ENCODE peak calls at places on chromosomes 12 and 14, in ten cellular contexts. Z, F, H, X, N, L, I, Q, J and D are unnamed samples.
A peak's percentile ranks its signal among the peaks of the same experiment; 100 is the strongest.

GRCh38 chr14:61564623-61565091 is 130.7 kb upstream of the HIF1A start:
- DNase-seq in X (peak; percentile 95), Z (peak; percentile 97), Q (peak; percentile 92), J (no peak), N (no peak), H (no peak), F (peak; percentile 79), I (no peak), L (no peak), D (no peak)

GRCh38 chr14:83520837-83521236 is 1987.2 kb upstream of the SEL1L start:
- DNase-seq in F (no peak), H (no peak), Z (peak; percentile 83), Q (peak; percentile 1), X (peak; percentile 85), L (no peak), J (no peak), I (no peak), N (no peak), D (no peak)

GRCh38 chr14:70052990-70053389 is 135.8 kb downstream of the SLC8A3 start:
- DNase-seq in F (no peak), Z (peak; percentile 38), Q (peak; percentile 52), I (peak; percentile 63), L (no peak), N (no peak), J (no peak), X (peak; percentile 15), H (no peak), D (no peak)

GRCh38 chr12:127823801-127824200 is 443.2 kb upstream of the TMEM132C start:
- DNase-seq in L (no peak), H (no peak), Q (no peak), N (no peak), Z (no peak), J (no peak), X (no peak), F (no peak), I (no peak), D (no peak)

GRCh38 chr14:36619853-36620252 is 37.4 kb upstream of the NKX2-8 start:
- DNase-seq in Z (no peak), X (no peak), I (no peak), F (no peak), Q (no peak), J (no peak), H (no peak), N (no peak), L (no peak), D (no peak)

GRCh38 chr12:105944628-105945027 is 194.1 kb downstream of the NUAK1 start:
- DNase-seq in I (no peak), N (no peak), H (no peak), J (no peak), Z (no peak), X (no peak), F (no peak), Q (no peak), L (no peak), D (no peak)

GRCh38 chr12:64912501-64912900 is 88.1 kb downstream of the TBC1D30 start:
- DNase-seq in L (no peak), I (no peak), Z (peak; percentile 86), H (no peak), N (no peak), J (peak; percentile 69), X (peak; percentile 58), Q (no peak), F (no peak), D (no peak)

GRCh38 chr12:57628280-57629191 is 4.5 kb downstream of the B4GALNT1 start:
- DNase-seq in J (no peak), I (peak; percentile 2), X (no peak), H (no peak), L (no peak), F (no peak), Q (no peak), Z (no peak), N (no peak), D (no peak)

GRCh38 chr12:102595315-102595714 is 115.0 kb upstream of the IGF1 start:
- DNase-seq in H (no peak), Z (no peak), X (no peak), I (no peak), J (no peak), L (no peak), Q (no peak), F (no peak), N (no peak), D (no peak)

GRCh38 chr14:99657645-99658155 is 12.8 kb downstream of the HHIPL1 start:
- DNase-seq in F (no peak), L (no peak), N (no peak), Z (no peak), I (no peak), X (no peak), J (no peak), Q (no peak), H (no peak), D (no peak)

GRCh38 chr14:99658218-99658617 is 13.3 kb downstream of the HHIPL1 start:
- DNase-seq in F (no peak), J (no peak), X (no peak), L (no peak), Z (no peak), Q (no peak), N (no peak), H (no peak), I (no peak), D (no peak)

GRCh38 chr14:99660006-99660566 is 15.2 kb downstream of the HHIPL1 start:
- DNase-seq in X (no peak), N (no peak), L (no peak), Q (no peak), J (no peak), I (no peak), H (no peak), F (no peak), Z (no peak), D (no peak)

GRCh38 chr14:99660794-99661193 is 15.9 kb downstream of the HHIPL1 start:
- DNase-seq in X (no peak), Q (no peak), I (no peak), F (no peak), H (no peak), L (no peak), J (no peak), Z (no peak), N (no peak), D (no peak)

GRCh38 chr14:99659333-99659741 is 14.4 kb downstream of the HHIPL1 start:
- DNase-seq in L (no peak), X (no peak), J (no peak), F (no peak), H (no peak), Q (no peak), I (peak; percentile 47), N (no peak), Z (no peak), D (no peak)
- TF ChIP-seq CTCF in L (no peak), X (no peak), J (no peak), F (no peak), H (no peak), Q (no peak), I (peak; percentile 39), N (no peak), Z (no peak), D (no peak)

GRCh38 chr12:54463034-54463433 is 10.4 kb downstream of the GTSF1 start:
- DNase-seq in J (no peak), I (no peak), Q (peak; percentile 92), H (no peak), Z (peak; percentile 95), F (no peak), N (no peak), L (no peak), X (peak; percentile 83), D (no peak)

GRCh38 chr12:54459355-54459754 is 14.0 kb downstream of the GTSF1 start:
- DNase-seq in F (no peak), L (no peak), J (no peak), Z (no peak), I (no peak), N (no peak), H (no peak), Q (no peak), X (no peak), D (no peak)

GRCh38 chr12:54455760-54456469 is 17.5 kb downstream of the GTSF1 start:
- DNase-seq in H (no peak), L (no peak), N (no peak), Q (no peak), I (no peak), X (no peak), F (no peak), J (no peak), Z (no peak), D (no peak)

GRCh38 chr12:54463484-54463883 is 9.9 kb downstream of the GTSF1 start:
- DNase-seq in N (no peak), Z (peak; percentile 21), F (no peak), J (no peak), Q (peak; percentile 5), X (no peak), I (no peak), H (no peak), L (no peak), D (no peak)

GRCh38 chr12:54460317-54460935 is 13.0 kb downstream of the GTSF1 start:
- DNase-seq in F (no peak), J (no peak), Z (no peak), L (no peak), X (no peak), Q (no peak), H (no peak), N (no peak), I (no peak), D (no peak)
- TF ChIP-seq CTCF in F (no peak), J (no peak), Z (no peak), L (no peak), X (no peak), Q (no peak), H (no peak), N (no peak), I (no peak), D (no peak)

DNA sequence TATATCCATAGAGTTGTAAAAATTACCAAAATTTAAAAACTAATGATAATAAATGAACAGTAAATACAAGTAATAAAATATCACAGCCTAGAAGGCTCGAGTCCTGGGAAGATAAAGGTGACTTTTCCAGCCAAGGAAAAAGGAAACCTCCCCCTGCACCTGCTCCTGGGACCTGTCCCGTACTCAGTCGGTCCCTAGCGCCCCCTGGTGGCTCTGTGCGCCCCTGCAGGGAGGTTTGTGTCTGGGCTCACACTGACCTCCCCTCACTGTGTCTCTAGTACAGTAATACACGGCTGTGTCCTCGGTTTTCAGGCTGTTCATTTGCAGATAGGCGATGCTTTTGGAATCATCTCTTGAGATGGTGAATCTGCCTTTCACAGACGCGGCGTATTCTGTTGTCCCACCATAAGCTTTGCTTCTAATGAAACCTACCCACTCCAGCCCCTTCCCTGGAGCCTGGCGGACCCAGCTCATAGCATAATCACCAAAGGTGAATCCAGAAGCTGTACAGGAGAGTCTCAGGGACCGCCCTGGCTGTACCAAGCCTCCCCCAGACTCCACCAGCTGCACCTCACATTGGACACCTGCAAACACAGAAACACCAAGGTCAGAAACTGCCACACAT is 1030.4 kb downstream of the TMEM121 start:
- DNase-seq in I (no peak), F (no peak), J (no peak), Q (no peak), L (no peak), X (no peak), N (no peak), Z (no peak), H (no peak), D (peak; percentile 45)
- TF ChIP-seq CTCF in I (no peak), F (no peak), J (no peak), Q (no peak), L (peak; percentile 15), X (no peak), N (peak; percentile 19), Z (peak; percentile 29), H (no peak), D (peak; percentile 98)

DNA sequence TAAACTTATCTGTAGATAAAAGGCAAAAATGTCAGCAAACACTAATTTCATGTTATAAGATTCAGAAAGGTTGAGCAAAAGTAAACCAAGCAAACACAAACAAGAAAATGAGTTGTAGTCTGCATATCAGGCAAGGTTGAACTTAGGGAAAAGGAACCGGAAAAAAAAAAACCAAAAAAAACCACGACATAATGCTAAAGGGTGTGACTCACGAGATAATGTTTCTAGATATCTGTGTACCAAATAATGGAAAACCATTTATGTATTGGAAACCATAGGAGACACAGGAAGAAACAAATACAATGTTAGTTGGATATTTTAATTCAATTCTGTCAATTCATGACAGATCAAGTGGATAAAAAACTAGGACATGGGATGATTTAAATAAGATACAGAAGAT is 60.5 kb downstream of the GPATCH2L start:
- DNase-seq in X (no peak), H (no peak), N (no peak), Q (no peak), Z (no peak), L (no peak), I (no peak), F (no peak), J (no peak), D (no peak)
- TF ChIP-seq CTCF in X (no peak), H (no peak), N (no peak), Q (no peak), Z (no peak), L (no peak), I (no peak), F (no peak), J (no peak), D (no peak)